ENCODE peak calls at places on chromosome X, in seven cellular contexts. P is SHP77, R is Right ventricle myocardium inferior, W is amniotic stem cell, X is amniotic epithelial cell, Q is fibroblast of mammary gland, A is posterior cingulate gyrus. L is an unnamed sample.

GRCh38 chrX:149073464-149073863 is 431.6 kb downstream of the IDS start:
- DNase-seq in P (no peak), R (no peak), W (no peak), X (no peak), Q (no peak), A (no peak), L (no peak)

GRCh38 chrX:65196758-65197371 is 220.6 kb upstream of the ZC4H2 start:
- DNase-seq in P (peak), R (no peak), W (no peak), X (no peak), Q (no peak), A (peak), L (no peak)

GRCh38 chrX:147910607-147911006 is 1.1 kb upstream of the FMR1 start:
- DNase-seq in P (no peak), R (no peak), W (no peak), X (no peak), Q (no peak), A (no peak), L (no peak)

GRCh38 chrX:134469481-134469880 is 9.5 kb downstream of the HPRT1 start:
- DNase-seq in P (no peak), R (no peak), W (no peak), X (peak), Q (peak), A (no peak), L (no peak)

GRCh38 chrX:149131780-149132179 is 373.3 kb downstream of the IDS start:
- DNase-seq in P (no peak), R (no peak), W (no peak), X (peak), Q (peak), A (no peak), L (no peak)

GRCh38 chrX:132004728-132005127 is 18.4 kb upstream of the STK26 start:
- DNase-seq in P (no peak), R (no peak), W (no peak), X (peak), Q (peak), A (no peak), L (no peak)

GRCh38 chrX:110086916-110087484 is 84.1 kb downstream of the TMEM164 start:
- DNase-seq in P (no peak), R (no peak), W (peak), X (peak), Q (peak), A (no peak), L (peak)

GRCh38 chrX:134745636-134746378 is 87.5 kb upstream of the PLAC1 start:
- DNase-seq in P (no peak), R (no peak), W (no peak), X (no peak), Q (no peak), A (no peak), L (no peak)

GRCh38 chrX:133323450-133323849 is 91.8 kb downstream of the GPC4 start:
- DNase-seq in P (no peak), R (no peak), W (no peak), X (no peak), Q (no peak), A (no peak), L (no peak)

GRCh38 chrX:150767475-150768131 is 74.4 kb downstream of the MTMR1 start:
- DNase-seq in P (no peak), R (no peak), W (peak), X (peak), Q (peak), A (peak), L (no peak)

GRCh38 chrX:40253770-40254169 is 156.0 kb upstream of the BCOR start:
- DNase-seq in P (no peak), R (no peak), W (no peak), X (no peak), Q (no peak), A (no peak), L (no peak)

GRCh38 chrX:154791467-154791866 is 13.8 kb downstream of the MPP1 start:
- DNase-seq in P (no peak), R (no peak), W (no peak), X (no peak), Q (no peak), A (no peak), L (no peak)

GRCh38 chrX:107632291-107632690 is 4.0 kb downstream of the PRPS1 start:
- DNase-seq in P (no peak), R (no peak), W (no peak), X (no peak), Q (no peak), A (no peak), L (no peak)

GRCh38 chrX:55874807-55875206 is 157.3 kb downstream of the RRAGB start:
- DNase-seq in P (no peak), R (no peak), W (no peak), X (no peak), Q (no peak), A (no peak), L (no peak)

GRCh38 chrX:150572206-150572605 is 3.8 kb downstream of the MTM1 start:
- DNase-seq in P (no peak), R (no peak), W (no peak), X (no peak), Q (no peak), A (no peak), L (no peak)

GRCh38 chrX:27186671-27187070 is 276.5 kb downstream of the PPP4R3C start:
- DNase-seq in P (peak), R (no peak), W (no peak), X (peak), Q (peak), A (no peak), L (peak)

GRCh38 chrX:150155396-150156048 is 207.6 kb upstream of the MAMLD1 start:
- DNase-seq in P (no peak), R (no peak), W (peak), X (peak), Q (peak), A (no peak), L (no peak)

GRCh38 chrX:56397636-56398035 is 165.5 kb downstream of the KLF8 start:
- DNase-seq in P (no peak), R (no peak), W (no peak), X (no peak), Q (no peak), A (no peak), L (no peak)

L was measured in epithelial cell of proximal tubule.